ENCODE peak calls at places on chromosomes 13 and 19, in five cellular contexts. C, R, A, T and W are unnamed samples.

GRCh38 chr13:112106467-112107141 is 39.7 kb downstream of the SOX1 start:
- DNase-seq in C (no peak), R (no peak), A (no peak), T (no peak), W (no peak)

GRCh38 chr19:43784981-43785808 is 4.4 kb upstream of the KCNN4 start:
- DNase-seq in T (peak; percentile 86), C (no peak), R (no peak), A (peak; percentile 60), W (peak; percentile 75)

GRCh38 chr19:11094520-11094894 is 5.2 kb downstream of the LDLR start:
- DNase-seq in T (no peak), R (no peak), A (no peak), C (no peak), W (no peak)

GRCh38 chr19:13622727-13623126 is 116.4 kb upstream of the CACNA1A start:
- DNase-seq in A (no peak), T (no peak), C (no peak), R (no peak), W (no peak)

GRCh38 chr13:110330491-110331001 is 23.5 kb downstream of the COL4A2 start:
- DNase-seq in C (no peak), A (peak; percentile 86), R (no peak), T (no peak), W (no peak)

GRCh38 chr13:45700971-45701900 is 884 bp upstream of the CBY2 start:
- DNase-seq in T (no peak), R (no peak), C (no peak), A (no peak), W (no peak)

GRCh38 chr13:74290324-74290773 is 156.1 kb upstream of the KLF12 start:
- DNase-seq in T (peak; percentile 88), R (no peak), A (peak; percentile 99), C (peak; percentile 44), W (peak; percentile 87)

GRCh38 chr13:30615851-30616311 is 1.8 kb upstream of the USPL1 start:
- DNase-seq in C (no peak), T (peak; percentile 61), A (peak; percentile 40), R (no peak), W (peak; percentile 61)

GRCh38 chr19:44951179-44952159 is 3.7 kb upstream of the CLPTM1 start:
- DNase-seq in R (no peak), A (peak; percentile 67), C (peak; percentile 84), T (peak; percentile 88), W (peak; percentile 89)

GRCh38 chr19:18660051-18660910 is 23.2 kb upstream of the CRTC1 start:
- DNase-seq in R (peak; percentile 67), T (no peak), A (peak; percentile 82), C (no peak), W (no peak)

GRCh38 chr13:113924184-113924583 is 49.7 kb downstream of the C13orf46 start:
- DNase-seq in A (no peak), C (peak; percentile 13), R (no peak), T (no peak), W (no peak)

GRCh38 chr13:111289251-111289650 is 31.2 kb upstream of the TEX29 start:
- DNase-seq in R (no peak), T (no peak), A (no peak), C (no peak), W (no peak)

GRCh38 chr19:36547001-36547732 is 19.1 kb upstream of the ZNF260 start:
- DNase-seq in A (peak; percentile 16), C (no peak), R (no peak), T (peak; percentile 37), W (no peak)

GRCh38 chr13:97140611-97141010 is 81.5 kb upstream of the MBNL2 start:
- DNase-seq in C (no peak), T (no peak), R (no peak), A (no peak), W (no peak)

GRCh38 chr13:85497652-85498051 is 301.6 kb downstream of the SLITRK6 start:
- DNase-seq in A (peak; percentile 99), T (no peak), C (no peak), R (no peak), W (no peak)

GRCh38 chr19:54256250-54257115 is 590 bp downstream of the LILRB5 start:
- DNase-seq in C (peak; percentile 43), A (no peak), T (no peak), R (no peak), W (no peak)

GRCh38 chr13:27393101-27393500 is 31.3 kb upstream of the GTF3A start:
- DNase-seq in C (no peak), R (no peak), T (no peak), A (no peak), W (no peak)

GRCh38 chr19:6694147-6694815 is 24.3 kb upstream of the TNFSF14 start:
- DNase-seq in A (no peak), T (peak; percentile 77), C (no peak), R (no peak), W (no peak)

GRCh38 chr19:23971598-23971997 is 56.9 kb downstream of the ZNF726 start:
- DNase-seq in A (no peak), C (no peak), R (no peak), T (no peak), W (no peak)

GRCh38 chr13:98181106-98181815 is 4.2 kb upstream of the RNF113B start:
- DNase-seq in C (no peak), R (no peak), A (peak; percentile 46), T (no peak), W (no peak)

GRCh38 chr19:4622695-4623421 is 16.5 kb upstream of the TNFAIP8L1 start:
- DNase-seq in R (no peak), C (no peak), T (no peak), A (no peak), W (peak; percentile 59)

GRCh38 chr19:19537321-19538048 is 580 bp upstream of the CILP2 start:
- DNase-seq in A (peak; percentile 35), R (no peak), T (no peak), C (no peak), W (no peak)

GRCh38 chr19:35932291-35932936 is 3.8 kb upstream of the LRFN3 start:
- DNase-seq in A (no peak), C (no peak), R (no peak), T (no peak), W (no peak)

DNA sequence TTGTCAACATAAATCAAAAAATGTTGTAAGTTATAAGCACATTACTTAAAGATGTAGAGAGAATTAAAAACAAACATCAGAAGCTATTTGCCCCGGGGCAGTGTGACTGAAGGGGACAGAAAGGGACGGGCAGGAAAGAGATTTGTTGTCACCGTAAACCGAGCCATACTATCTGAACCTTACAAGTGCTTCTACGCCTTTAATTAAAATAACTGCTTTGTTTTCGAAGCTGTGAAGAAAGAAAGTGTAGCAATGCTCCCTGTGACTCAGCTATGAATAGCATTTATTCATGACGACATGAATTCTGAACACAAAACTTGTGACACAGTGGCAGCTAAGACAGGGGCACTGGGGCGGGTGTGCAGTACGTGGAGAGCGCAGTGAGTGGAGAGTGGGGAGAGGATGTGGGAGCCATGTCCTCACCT is 30.0 kb downstream of the ZNF787 start:
- DNase-seq in A (peak; percentile 40), R (no peak), C (no peak), T (no peak), W (peak; percentile 67)
- H3K27ac ChIP-seq in A (peak overlapping the region; percentile 28), R (peak overlapping the region; percentile 80), C (no peak overlapping the region), T (no peak overlapping the region), W (no peak overlapping the region)

GRCh38 chr19:42255766-42256750 is 1.1 kb upstream of the ERF start:
- DNase-seq in C (peak; percentile 54), A (peak; percentile 39), R (peak; percentile 69), T (no peak), W (peak; percentile 61)
- H3K4me3 ChIP-seq in C (peak overlapping the region; percentile 86), A (peak overlapping the region; percentile 52), R (peak overlapping the region; percentile 97), T (peak overlapping the region; percentile 99), W (peak overlapping the region; percentile 96)

GRCh38 chr13:65307056-65307455 is 1923.1 kb downstream of the PCDH9 start:
- DNase-seq in T (no peak), C (no peak), R (no peak), A (no peak), W (no peak)
- TF ChIP-seq CTCF in T (no peak), C (no peak), R (no peak), A (no peak), W (no peak)

GRCh38 chr19:48718711-48719231 is 754 bp downstream of the MAMSTR start:
- DNase-seq in C (no peak), R (no peak), T (no peak), A (no peak), W (no peak)
- H3K27ac ChIP-seq in C (no peak overlapping the region), R (peak overlapping the region; percentile 90), T (no peak overlapping the region), A (no peak overlapping the region), W (peak overlapping the region; percentile 11)

GRCh38 chr13:50152224-50152623 is 137.0 kb downstream of the KCNRG start:
- DNase-seq in T (peak; percentile 37), A (peak; percentile 29), R (no peak), C (no peak), W (peak; percentile 19)

GRCh38 chr13:50152655-50153309 is 137.5 kb downstream of the KCNRG start:
- DNase-seq in T (peak; percentile 81), A (no peak), R (no peak), C (no peak), W (no peak)

GRCh38 chr13:50153401-50153800 is 138.2 kb downstream of the KCNRG start:
- DNase-seq in R (no peak), C (no peak), A (no peak), T (peak; percentile 18), W (no peak)

GRCh38 chr13:50154697-50155096 is 139.5 kb downstream of the KCNRG start:
- DNase-seq in A (no peak), R (no peak), C (no peak), T (no peak), W (no peak)

DNA sequence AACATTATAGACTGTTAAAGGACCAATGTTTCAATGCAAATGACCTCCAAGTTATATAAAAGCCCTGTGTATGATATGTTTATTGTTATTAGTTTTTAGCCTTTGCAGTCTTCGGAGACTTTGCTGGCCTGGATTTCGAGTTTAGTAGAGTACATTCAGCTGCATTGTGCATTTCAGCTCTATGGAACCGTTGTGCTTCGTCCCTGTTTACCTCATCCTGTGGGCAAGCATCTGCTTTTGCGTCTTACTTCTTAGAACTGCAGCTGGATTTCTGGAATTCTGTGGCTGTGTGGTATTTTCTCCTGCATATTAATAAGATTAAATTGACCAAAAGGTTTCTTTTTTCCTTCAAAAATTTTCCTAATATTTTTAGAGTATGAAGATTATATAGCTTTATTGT is 138.6 kb downstream of the KCNRG start:
- DNase-seq in R (no peak), A (no peak), T (no peak), C (no peak), W (no peak)
- H3K4me3 ChIP-seq in R (no peak overlapping the region), A (no peak overlapping the region), T (peak overlapping the region; percentile 52), C (no peak overlapping the region), W (no peak overlapping the region)

GRCh38 chr19:50290011-50290410 is 39.2 kb downstream of the KCNC3 start:
- DNase-seq in C (no peak), A (no peak), R (no peak), T (no peak), W (no peak)
- TF ChIP-seq CTCF in C (no peak), A (no peak), R (no peak), T (no peak), W (no peak)

GRCh38 chr19:16073481-16073880 is 2.8 kb upstream of the TPM4 start:
- DNase-seq in R (no peak), C (no peak), A (no peak), T (no peak), W (no peak)
- H3K27ac ChIP-seq in R (peak overlapping the region; percentile 83), C (no peak overlapping the region), A (no peak overlapping the region), T (no peak overlapping the region), W (no peak overlapping the region)

GRCh38 chr13:99722419-99722818 is 221.1 kb downstream of the TM9SF2 start:
- DNase-seq in R (no peak), T (no peak), C (no peak), A (no peak), W (no peak)
- H3K4me3 ChIP-seq in R (no peak overlapping the region), T (no peak overlapping the region), C (no peak overlapping the region), A (no peak overlapping the region), W (no peak overlapping the region)